ENCODE peak calls at places on chromosomes 13 and 19, in ten cellular contexts. One of them, this sample, is unnamed.

GRCh38 chr13:95564091-95564490 is 11.6 kb downstream of the CLDN10 start:
- DNase-seq in memory B cell: no peak
- DNase-seq in A549: no peak
- DNase-seq in stimulated activated CD4-positive, alpha-beta T cell treated with anti-CD3 and anti-CD28 coated beads, Interleukin-1b, Interleukin-23, amount 100 ng/mL, for 48 hours: no peak
- DNase-seq in foreskin melanocyte: no peak
- DNase-seq in left cardiac atrium: no peak
- DNase-seq in NCI-H1092: no peak
- DNase-seq in NAMALWA: no peak
- DNase-seq in head of caudate nucleus: no peak
- DNase-seq in caudate nucleus: no peak
- DNase-seq in this sample: no peak

GRCh38 chr13:112447761-112448603 is 71.8 kb downstream of the SPACA7 start:
- DNase-seq in memory B cell: no peak
- DNase-seq in A549: no peak
- DNase-seq in stimulated activated CD4-positive, alpha-beta T cell treated with anti-CD3 and anti-CD28 coated beads, Interleukin-1b, Interleukin-23, amount 100 ng/mL, for 48 hours: no peak
- DNase-seq in foreskin melanocyte: no peak
- DNase-seq in left cardiac atrium: no peak
- DNase-seq in NCI-H1092: no peak
- DNase-seq in NAMALWA: no peak
- DNase-seq in head of caudate nucleus: no peak
- DNase-seq in caudate nucleus: no peak
- DNase-seq in this sample: no peak

GRCh38 chr13:42478531-42479156 is 95.3 kb upstream of the TNFSF11 start:
- DNase-seq in memory B cell: no peak
- DNase-seq in A549: peak
- DNase-seq in stimulated activated CD4-positive, alpha-beta T cell treated with anti-CD3 and anti-CD28 coated beads, Interleukin-1b, Interleukin-23, amount 100 ng/mL, for 48 hours: no peak
- DNase-seq in foreskin melanocyte: peak
- DNase-seq in left cardiac atrium: no peak
- DNase-seq in NCI-H1092: no peak
- DNase-seq in NAMALWA: peak
- DNase-seq in head of caudate nucleus: no peak
- DNase-seq in caudate nucleus: no peak
- DNase-seq in this sample: peak

GRCh38 chr13:53445682-53446081 is 417.1 kb downstream of the OLFM4 start:
- DNase-seq in memory B cell: no peak
- DNase-seq in A549: no peak
- DNase-seq in stimulated activated CD4-positive, alpha-beta T cell treated with anti-CD3 and anti-CD28 coated beads, Interleukin-1b, Interleukin-23, amount 100 ng/mL, for 48 hours: no peak
- DNase-seq in foreskin melanocyte: no peak
- DNase-seq in left cardiac atrium: no peak
- DNase-seq in NCI-H1092: no peak
- DNase-seq in NAMALWA: no peak
- DNase-seq in head of caudate nucleus: no peak
- DNase-seq in caudate nucleus: no peak
- DNase-seq in this sample: no peak

GRCh38 chr13:51207881-51208280 is 14.3 kb upstream of the FAM124A start:
- DNase-seq in memory B cell: no peak
- DNase-seq in A549: no peak
- DNase-seq in stimulated activated CD4-positive, alpha-beta T cell treated with anti-CD3 and anti-CD28 coated beads, Interleukin-1b, Interleukin-23, amount 100 ng/mL, for 48 hours: no peak
- DNase-seq in foreskin melanocyte: no peak
- DNase-seq in left cardiac atrium: no peak
- DNase-seq in NCI-H1092: no peak
- DNase-seq in NAMALWA: no peak
- DNase-seq in head of caudate nucleus: no peak
- DNase-seq in caudate nucleus: no peak
- DNase-seq in this sample: no peak

GRCh38 chr13:98556968-98557591 is 19.8 kb downstream of the STK24 start:
- DNase-seq in memory B cell: no peak
- DNase-seq in A549: no peak
- DNase-seq in stimulated activated CD4-positive, alpha-beta T cell treated with anti-CD3 and anti-CD28 coated beads, Interleukin-1b, Interleukin-23, amount 100 ng/mL, for 48 hours: no peak
- DNase-seq in foreskin melanocyte: no peak
- DNase-seq in left cardiac atrium: no peak
- DNase-seq in NCI-H1092: no peak
- DNase-seq in NAMALWA: no peak
- DNase-seq in head of caudate nucleus: no peak
- DNase-seq in caudate nucleus: no peak
- DNase-seq in this sample: no peak

GRCh38 chr19:6476155-6476895 is 5.3 kb downstream of the DENND1C start:
- DNase-seq in memory B cell: peak
- DNase-seq in A549: peak
- DNase-seq in stimulated activated CD4-positive, alpha-beta T cell treated with anti-CD3 and anti-CD28 coated beads, Interleukin-1b, Interleukin-23, amount 100 ng/mL, for 48 hours: peak
- DNase-seq in foreskin melanocyte: peak
- DNase-seq in left cardiac atrium: peak
- DNase-seq in NCI-H1092: no peak
- DNase-seq in NAMALWA: peak
- DNase-seq in head of caudate nucleus: peak
- DNase-seq in caudate nucleus: peak
- DNase-seq in this sample: peak

GRCh38 chr19:17347361-17347760 is 10.0 kb downstream of the GTPBP3 start:
- DNase-seq in memory B cell: no peak
- DNase-seq in A549: no peak
- DNase-seq in stimulated activated CD4-positive, alpha-beta T cell treated with anti-CD3 and anti-CD28 coated beads, Interleukin-1b, Interleukin-23, amount 100 ng/mL, for 48 hours: no peak
- DNase-seq in foreskin melanocyte: no peak
- DNase-seq in left cardiac atrium: peak
- DNase-seq in NCI-H1092: no peak
- DNase-seq in NAMALWA: no peak
- DNase-seq in head of caudate nucleus: no peak
- DNase-seq in caudate nucleus: no peak
- DNase-seq in this sample: no peak

GRCh38 chr13:97366172-97366688 is 67.7 kb upstream of the RAP2A start:
- DNase-seq in memory B cell: no peak
- DNase-seq in A549: no peak
- DNase-seq in stimulated activated CD4-positive, alpha-beta T cell treated with anti-CD3 and anti-CD28 coated beads, Interleukin-1b, Interleukin-23, amount 100 ng/mL, for 48 hours: no peak
- DNase-seq in foreskin melanocyte: no peak
- DNase-seq in left cardiac atrium: no peak
- DNase-seq in NCI-H1092: no peak
- DNase-seq in NAMALWA: no peak
- DNase-seq in head of caudate nucleus: no peak
- DNase-seq in caudate nucleus: no peak
- DNase-seq in this sample: peak

GRCh38 chr13:74070513-74070912 is 63.7 kb downstream of the KLF12 start:
- DNase-seq in memory B cell: no peak
- DNase-seq in A549: no peak
- DNase-seq in stimulated activated CD4-positive, alpha-beta T cell treated with anti-CD3 and anti-CD28 coated beads, Interleukin-1b, Interleukin-23, amount 100 ng/mL, for 48 hours: no peak
- DNase-seq in foreskin melanocyte: no peak
- DNase-seq in left cardiac atrium: no peak
- DNase-seq in NCI-H1092: no peak
- DNase-seq in NAMALWA: no peak
- DNase-seq in head of caudate nucleus: no peak
- DNase-seq in caudate nucleus: no peak
- DNase-seq in this sample: no peak

GRCh38 chr13:26758496-26759155 is 2.0 kb downstream of the GPR12 start:
- DNase-seq in memory B cell: no peak
- DNase-seq in A549: no peak
- DNase-seq in stimulated activated CD4-positive, alpha-beta T cell treated with anti-CD3 and anti-CD28 coated beads, Interleukin-1b, Interleukin-23, amount 100 ng/mL, for 48 hours: no peak
- DNase-seq in foreskin melanocyte: no peak
- DNase-seq in left cardiac atrium: no peak
- DNase-seq in NCI-H1092: no peak
- DNase-seq in NAMALWA: no peak
- DNase-seq in head of caudate nucleus: no peak
- DNase-seq in caudate nucleus: peak
- DNase-seq in this sample: no peak

GRCh38 chr13:107441279-107441678 is 774.1 kb downstream of the LIG4 start:
- DNase-seq in memory B cell: no peak
- DNase-seq in A549: no peak
- DNase-seq in stimulated activated CD4-positive, alpha-beta T cell treated with anti-CD3 and anti-CD28 coated beads, Interleukin-1b, Interleukin-23, amount 100 ng/mL, for 48 hours: no peak
- DNase-seq in foreskin melanocyte: no peak
- DNase-seq in left cardiac atrium: no peak
- DNase-seq in NCI-H1092: no peak
- DNase-seq in NAMALWA: no peak
- DNase-seq in head of caudate nucleus: no peak
- DNase-seq in caudate nucleus: no peak
- DNase-seq in this sample: no peak

GRCh38 chr19:49155830-49156346 is 692 bp upstream of the HRC start:
- DNase-seq in memory B cell: no peak
- DNase-seq in A549: no peak
- DNase-seq in stimulated activated CD4-positive, alpha-beta T cell treated with anti-CD3 and anti-CD28 coated beads, Interleukin-1b, Interleukin-23, amount 100 ng/mL, for 48 hours: no peak
- DNase-seq in foreskin melanocyte: no peak
- DNase-seq in left cardiac atrium: peak
- DNase-seq in NCI-H1092: no peak
- DNase-seq in NAMALWA: no peak
- DNase-seq in head of caudate nucleus: no peak
- DNase-seq in caudate nucleus: no peak
- DNase-seq in this sample: no peak

GRCh38 chr19:50500060-50500752 is 10.8 kb downstream of the JOSD2 start:
- DNase-seq in memory B cell: no peak
- DNase-seq in A549: no peak
- DNase-seq in stimulated activated CD4-positive, alpha-beta T cell treated with anti-CD3 and anti-CD28 coated beads, Interleukin-1b, Interleukin-23, amount 100 ng/mL, for 48 hours: no peak
- DNase-seq in foreskin melanocyte: no peak
- DNase-seq in left cardiac atrium: peak
- DNase-seq in NCI-H1092: no peak
- DNase-seq in NAMALWA: peak
- DNase-seq in head of caudate nucleus: peak
- DNase-seq in caudate nucleus: peak
- DNase-seq in this sample: peak

GRCh38 chr13:31045621-31046081 is 113.2 kb downstream of the TEX26 start:
- DNase-seq in memory B cell: no peak
- DNase-seq in A549: peak
- DNase-seq in stimulated activated CD4-positive, alpha-beta T cell treated with anti-CD3 and anti-CD28 coated beads, Interleukin-1b, Interleukin-23, amount 100 ng/mL, for 48 hours: peak
- DNase-seq in foreskin melanocyte: peak
- DNase-seq in left cardiac atrium: peak
- DNase-seq in NCI-H1092: no peak
- DNase-seq in NAMALWA: no peak
- DNase-seq in head of caudate nucleus: no peak
- DNase-seq in caudate nucleus: no peak
- DNase-seq in this sample: peak

GRCh38 chr13:24671367-24672117 is 8.7 kb upstream of the ATP12A start:
- DNase-seq in memory B cell: no peak
- DNase-seq in A549: peak
- DNase-seq in stimulated activated CD4-positive, alpha-beta T cell treated with anti-CD3 and anti-CD28 coated beads, Interleukin-1b, Interleukin-23, amount 100 ng/mL, for 48 hours: no peak
- DNase-seq in foreskin melanocyte: peak
- DNase-seq in left cardiac atrium: no peak
- DNase-seq in NCI-H1092: peak
- DNase-seq in NAMALWA: peak
- DNase-seq in head of caudate nucleus: peak
- DNase-seq in caudate nucleus: no peak
- DNase-seq in this sample: peak

GRCh38 chr13:44577236-44578063 is 1.3 kb upstream of the TSC22D1 start:
- DNase-seq in memory B cell: peak
- DNase-seq in A549: peak
- DNase-seq in stimulated activated CD4-positive, alpha-beta T cell treated with anti-CD3 and anti-CD28 coated beads, Interleukin-1b, Interleukin-23, amount 100 ng/mL, for 48 hours: peak
- DNase-seq in foreskin melanocyte: peak
- DNase-seq in left cardiac atrium: peak
- DNase-seq in NCI-H1092: peak
- DNase-seq in NAMALWA: peak
- DNase-seq in head of caudate nucleus: peak
- DNase-seq in caudate nucleus: peak
- DNase-seq in this sample: peak

GRCh38 chr13:20197361-20197834 is 4.7 kb upstream of the GJB2 start:
- DNase-seq in memory B cell: peak
- DNase-seq in A549: peak
- DNase-seq in stimulated activated CD4-positive, alpha-beta T cell treated with anti-CD3 and anti-CD28 coated beads, Interleukin-1b, Interleukin-23, amount 100 ng/mL, for 48 hours: no peak
- DNase-seq in foreskin melanocyte: peak
- DNase-seq in left cardiac atrium: no peak
- DNase-seq in NCI-H1092: peak
- DNase-seq in NAMALWA: peak
- DNase-seq in head of caudate nucleus: no peak
- DNase-seq in caudate nucleus: no peak
- DNase-seq in this sample: peak

GRCh38 chr13:112446867-112447266 is 70.7 kb downstream of the SPACA7 start:
- DNase-seq in memory B cell: no peak
- DNase-seq in A549: no peak
- DNase-seq in stimulated activated CD4-positive, alpha-beta T cell treated with anti-CD3 and anti-CD28 coated beads, Interleukin-1b, Interleukin-23, amount 100 ng/mL, for 48 hours: no peak
- DNase-seq in foreskin melanocyte: no peak
- DNase-seq in left cardiac atrium: no peak
- DNase-seq in NCI-H1092: no peak
- DNase-seq in NAMALWA: no peak
- DNase-seq in head of caudate nucleus: peak
- DNase-seq in caudate nucleus: no peak
- DNase-seq in this sample: no peak

GRCh38 chr19:52188822-52189744 is 769 bp upstream of the PPP2R1A start:
- DNase-seq in memory B cell: no peak
- DNase-seq in A549: no peak
- DNase-seq in stimulated activated CD4-positive, alpha-beta T cell treated with anti-CD3 and anti-CD28 coated beads, Interleukin-1b, Interleukin-23, amount 100 ng/mL, for 48 hours: no peak
- DNase-seq in foreskin melanocyte: no peak
- DNase-seq in left cardiac atrium: peak
- DNase-seq in NCI-H1092: no peak
- DNase-seq in NAMALWA: no peak
- DNase-seq in head of caudate nucleus: no peak
- DNase-seq in caudate nucleus: no peak
- DNase-seq in this sample: no peak

GRCh38 chr13:83780201-83780600 is 102.1 kb downstream of the SLITRK1 start:
- DNase-seq in memory B cell: no peak
- DNase-seq in A549: no peak
- DNase-seq in stimulated activated CD4-positive, alpha-beta T cell treated with anti-CD3 and anti-CD28 coated beads, Interleukin-1b, Interleukin-23, amount 100 ng/mL, for 48 hours: no peak
- DNase-seq in foreskin melanocyte: peak
- DNase-seq in left cardiac atrium: no peak
- DNase-seq in NCI-H1092: no peak
- DNase-seq in NAMALWA: peak
- DNase-seq in head of caudate nucleus: no peak
- DNase-seq in caudate nucleus: no peak
- DNase-seq in this sample: peak

GRCh38 chr19:10513223-10513622 is 4.0 kb downstream of the S1PR5 start:
- DNase-seq in memory B cell: no peak
- DNase-seq in A549: no peak
- DNase-seq in stimulated activated CD4-positive, alpha-beta T cell treated with anti-CD3 and anti-CD28 coated beads, Interleukin-1b, Interleukin-23, amount 100 ng/mL, for 48 hours: no peak
- DNase-seq in foreskin melanocyte: no peak
- DNase-seq in left cardiac atrium: no peak
- DNase-seq in NCI-H1092: no peak
- DNase-seq in NAMALWA: no peak
- DNase-seq in head of caudate nucleus: no peak
- DNase-seq in caudate nucleus: no peak
- DNase-seq in this sample: no peak

GRCh38 chr19:2168619-2169424 is 5.1 kb downstream of the DOT1L start:
- DNase-seq in memory B cell: peak
- DNase-seq in A549: peak
- DNase-seq in stimulated activated CD4-positive, alpha-beta T cell treated with anti-CD3 and anti-CD28 coated beads, Interleukin-1b, Interleukin-23, amount 100 ng/mL, for 48 hours: peak
- DNase-seq in foreskin melanocyte: peak
- DNase-seq in left cardiac atrium: peak
- DNase-seq in NCI-H1092: peak
- DNase-seq in NAMALWA: peak
- DNase-seq in head of caudate nucleus: peak
- DNase-seq in caudate nucleus: peak
- DNase-seq in this sample: peak

GRCh38 chr19:3366104-3366760 is at the start of gene NFIC:
- DNase-seq in memory B cell: no peak
- DNase-seq in A549: no peak
- DNase-seq in stimulated activated CD4-positive, alpha-beta T cell treated with anti-CD3 and anti-CD28 coated beads, Interleukin-1b, Interleukin-23, amount 100 ng/mL, for 48 hours: peak
- DNase-seq in foreskin melanocyte: peak
- DNase-seq in left cardiac atrium: peak
- DNase-seq in NCI-H1092: no peak
- DNase-seq in NAMALWA: no peak
- DNase-seq in head of caudate nucleus: peak
- DNase-seq in caudate nucleus: peak
- DNase-seq in this sample: peak

GRCh38 chr19:46974181-46974580 is 45.5 kb upstream of the NPAS1 start:
- DNase-seq in memory B cell: no peak
- DNase-seq in A549: no peak
- DNase-seq in stimulated activated CD4-positive, alpha-beta T cell treated with anti-CD3 and anti-CD28 coated beads, Interleukin-1b, Interleukin-23, amount 100 ng/mL, for 48 hours: no peak
- DNase-seq in foreskin melanocyte: no peak
- DNase-seq in left cardiac atrium: no peak
- DNase-seq in NCI-H1092: no peak
- DNase-seq in NAMALWA: no peak
- DNase-seq in head of caudate nucleus: no peak
- DNase-seq in caudate nucleus: no peak
- DNase-seq in this sample: no peak

GRCh38 chr19:8109890-8110662 is 39.3 kb downstream of the FBN3 start:
- DNase-seq in memory B cell: no peak
- DNase-seq in A549: no peak
- DNase-seq in stimulated activated CD4-positive, alpha-beta T cell treated with anti-CD3 and anti-CD28 coated beads, Interleukin-1b, Interleukin-23, amount 100 ng/mL, for 48 hours: no peak
- DNase-seq in foreskin melanocyte: no peak
- DNase-seq in left cardiac atrium: no peak
- DNase-seq in NCI-H1092: no peak
- DNase-seq in NAMALWA: no peak
- DNase-seq in head of caudate nucleus: no peak
- DNase-seq in caudate nucleus: no peak
- DNase-seq in this sample: no peak

GRCh38 chr19:51342631-51343569 is 961 bp upstream of the VSIG10L start:
- DNase-seq in memory B cell: no peak
- DNase-seq in A549: no peak
- DNase-seq in stimulated activated CD4-positive, alpha-beta T cell treated with anti-CD3 and anti-CD28 coated beads, Interleukin-1b, Interleukin-23, amount 100 ng/mL, for 48 hours: no peak
- DNase-seq in foreskin melanocyte: no peak
- DNase-seq in left cardiac atrium: peak
- DNase-seq in NCI-H1092: no peak
- DNase-seq in NAMALWA: no peak
- DNase-seq in head of caudate nucleus: no peak
- DNase-seq in caudate nucleus: no peak
- DNase-seq in this sample: no peak

GRCh38 chr19:10289167-10289835 is 451 bp upstream of the ICAM5 start:
- DNase-seq in memory B cell: peak
- DNase-seq in A549: no peak
- DNase-seq in stimulated activated CD4-positive, alpha-beta T cell treated with anti-CD3 and anti-CD28 coated beads, Interleukin-1b, Interleukin-23, amount 100 ng/mL, for 48 hours: peak
- DNase-seq in foreskin melanocyte: no peak
- DNase-seq in left cardiac atrium: peak
- DNase-seq in NCI-H1092: peak
- DNase-seq in NAMALWA: peak
- DNase-seq in head of caudate nucleus: peak
- DNase-seq in caudate nucleus: peak
- DNase-seq in this sample: peak

This sample was measured in NB4.